ENCODE peak calls at places on chromosome 7, in seven cellular contexts. H is fibroblast of lung; O is CD8-positive, alpha-beta T cell; N is psoas muscle; J is esophagus muscularis mucosa; C is aorta; M is SJSA1. I is an unnamed sample.

GRCh38 chr7:43205171-43205795 is 92.8 kb downstream of the HECW1 start:
- DNase-seq in J (no peak), C (no peak), O (no peak), H (no peak), N (no peak), M (no peak), I (no peak)

GRCh38 chr7:66013938-66014337 is 31.9 kb upstream of the GUSB start:
- DNase-seq in C (no peak), H (peak; percentile 50), M (peak; percentile 59), J (no peak), O (no peak), N (no peak), I (no peak)

GRCh38 chr7:106057962-106058901 is 53.9 kb downstream of the SYPL1 start:
- DNase-seq in J (no peak), H (no peak), N (no peak), C (no peak), O (peak; percentile 21), M (no peak), I (no peak)

GRCh38 chr7:124429923-124430322 is 335.7 kb downstream of the GPR37 start:
- DNase-seq in O (no peak), J (no peak), M (no peak), C (no peak), H (no peak), N (no peak), I (no peak)

GRCh38 chr7:30206466-30206865 is 71.7 kb downstream of the MTURN start:
- DNase-seq in M (peak; percentile 81), J (peak; percentile 45), O (no peak), H (peak; percentile 83), C (no peak), N (no peak), I (no peak)

GRCh38 chr7:44757739-44758138 is 9.1 kb downstream of the ZMIZ2 start:
- DNase-seq in J (no peak), H (no peak), N (no peak), C (no peak), M (no peak), O (no peak), I (no peak)

GRCh38 chr7:46838463-46838862 is 743.4 kb downstream of the TNS3 start:
- DNase-seq in M (no peak), H (no peak), N (no peak), J (no peak), C (no peak), O (no peak), I (no peak)

GRCh38 chr7:102431617-102432298 is 1.6 kb upstream of the ORAI2 start:
- DNase-seq in O (peak; percentile 72), H (no peak), C (no peak), M (no peak), J (no peak), N (no peak), I (peak; percentile 52)

GRCh38 chr7:26588511-26588910 is 275.9 kb downstream of the SKAP2 start:
- DNase-seq in H (no peak), J (peak; percentile 74), M (no peak), C (no peak), O (no peak), N (no peak), I (no peak)

GRCh38 chr7:69597278-69598076 is 798 bp upstream of the AUTS2 start:
- DNase-seq in J (peak; percentile 93), H (peak; percentile 29), C (peak; percentile 88), N (peak; percentile 62), O (no peak), M (no peak), I (no peak)

GRCh38 chr7:2639994-2640830 is 8.4 kb downstream of the TTYH3 start:
- DNase-seq in M (no peak), C (no peak), N (peak; percentile 39), O (no peak), J (no peak), H (no peak), I (no peak)

GRCh38 chr7:6430271-6430940 is 17.3 kb downstream of the DAGLB start:
- DNase-seq in H (peak; percentile 68), M (no peak), J (no peak), N (no peak), O (no peak), C (no peak), I (no peak)

GRCh38 chr7:12637819-12638592 is 49.4 kb upstream of the ARL4A start:
- DNase-seq in O (no peak), C (no peak), J (no peak), M (no peak), H (no peak), N (no peak), I (no peak)

GRCh38 chr7:36448781-36449379 is 59.2 kb downstream of the ANLN start:
- DNase-seq in M (no peak), C (no peak), H (peak; percentile 51), O (no peak), J (no peak), N (no peak), I (no peak)

GRCh38 chr7:88845091-88845490 is 49.6 kb upstream of the TEX47 start:
- DNase-seq in O (no peak), H (no peak), C (no peak), M (no peak), N (no peak), J (no peak), I (no peak)

GRCh38 chr7:25964483-25964961 is 187.5 kb upstream of the NFE2L3 start:
- DNase-seq in O (no peak), M (no peak), H (no peak), C (no peak), N (no peak), J (no peak), I (no peak)

GRCh38 chr7:32495298-32496051 is at the start of gene AVL9:
- DNase-seq in N (peak; percentile 98), H (peak; percentile 95), J (peak; percentile 99), O (peak; percentile 99), C (peak; percentile 100), M (peak; percentile 98), I (peak; percentile 98)

GRCh38 chr7:32502656-32503189 is 7.4 kb downstream of the AVL9 start:
- DNase-seq in N (no peak), O (no peak), C (no peak), J (no peak), H (peak; percentile 6), M (no peak), I (no peak)

GRCh38 chr7:32496052-32496813 is 944 bp downstream of the AVL9 start:
- DNase-seq in H (no peak), M (no peak), N (no peak), J (no peak), O (no peak), C (no peak), I (no peak)

GRCh38 chr7:32501522-32501921 is 6.2 kb downstream of the AVL9 start:
- DNase-seq in H (peak; percentile 85), N (no peak), J (no peak), O (no peak), M (no peak), C (no peak), I (no peak)

DNA sequence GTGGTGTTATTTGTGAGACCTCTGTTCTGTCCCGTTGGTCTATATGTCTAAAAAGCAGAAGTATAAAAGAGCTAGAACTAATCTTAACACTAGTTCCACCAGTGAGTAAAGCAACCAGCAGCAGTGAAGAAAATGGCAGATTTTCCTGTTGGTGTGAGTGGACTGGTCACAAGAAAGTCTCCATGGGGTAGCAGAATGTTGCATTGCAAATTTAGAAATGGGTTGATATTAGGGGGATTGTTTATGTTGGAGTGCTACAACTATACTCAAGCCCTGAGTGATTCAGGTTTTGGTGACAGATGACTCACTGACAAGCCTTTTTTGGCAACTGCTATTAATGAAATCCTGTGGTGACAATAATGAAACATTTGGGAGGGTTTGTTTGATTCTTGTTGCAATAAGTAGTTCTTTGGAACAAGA is 5.6 kb downstream of the AVL9 start:
- DNase-seq in J (peak; percentile 75), H (peak; percentile 76), C (no peak), M (no peak), N (no peak), O (no peak), I (no peak)
- H3K27ac ChIP-seq in J (peak overlapping the region; percentile 40), H (peak overlapping the region; percentile 64), C (peak overlapping the region; percentile 11), M (peak overlapping the region; percentile 77), N (peak overlapping the region; percentile 51), O (no peak overlapping the region), I (no peak overlapping the region)

GRCh38 chr7:23474829-23475578 is 4.7 kb upstream of the IGF2BP3 start:
- DNase-seq in N (no peak), H (no peak), J (no peak), O (no peak), C (no peak), M (no peak), I (no peak)
- H3K4me3 ChIP-seq in N (peak overlapping the region; percentile 56), H (peak overlapping the region; percentile 59), J (peak overlapping the region; percentile 33), O (no peak overlapping the region), C (no peak overlapping the region), M (peak overlapping the region; percentile 56), I (no peak overlapping the region)

GRCh38 chr7:94823952-94824351 is 83.4 kb upstream of the PPP1R9A start:
- DNase-seq in O (no peak), M (no peak), H (peak; percentile 77), C (no peak), J (no peak), N (no peak), I (no peak)
- H3K27ac ChIP-seq in O (no peak overlapping the region), M (no peak overlapping the region), H (no peak overlapping the region), C (no peak overlapping the region), J (no peak overlapping the region), N (no peak overlapping the region), I (no peak overlapping the region)

GRCh38 chr7:20785211-20786048 is 1.3 kb downstream of the SP8 start:
- DNase-seq in O (no peak), H (no peak), C (peak; percentile 71), M (no peak), N (no peak), J (no peak), I (no peak)

GRCh38 chr7:20786779-20787651 is at the start of gene SP8:
- DNase-seq in C (peak; percentile 75), O (no peak), H (peak; percentile 48), N (peak; percentile 16), J (no peak), M (peak; percentile 41), I (no peak)

GRCh38 chr7:20784311-20785210 is 2.1 kb downstream of the SP8 start:
- DNase-seq in C (no peak), J (no peak), N (no peak), H (no peak), O (no peak), M (no peak), I (no peak)

GRCh38 chr7:20786421-20786778 is 286 bp downstream of the SP8 start:
- DNase-seq in H (no peak), O (no peak), M (no peak), J (no peak), C (no peak), N (no peak), I (no peak)

GRCh38 chr7:20786049-20786412 is 655 bp downstream of the SP8 start:
- DNase-seq in H (no peak), N (no peak), O (no peak), M (no peak), J (no peak), C (no peak), I (no peak)
- H3K4me3 ChIP-seq in H (peak overlapping the region; percentile 23), N (peak overlapping the region; percentile 60), O (no peak overlapping the region), M (no peak overlapping the region), J (peak overlapping the region; percentile 41), C (no peak overlapping the region), I (peak overlapping the region; percentile 53)